ENCODE peak calls at places on chromosomes 13 and 19, in eight cellular contexts. I is lower leg skin, H is uterus, S is heart right ventricle, B is astrocyte of the cerebellum, V is astrocyte, D is cardiac muscle cell, U is OCI-LY7. O is an unnamed sample.

GRCh38 chr19:7293795-7294570 is at the start of gene INSR:
- DNase-seq in V (peak), U (peak), H (peak), S (peak), I (peak), B (peak), D (peak), O (peak)

GRCh38 chr13:113138792-113139551 is 16.4 kb downstream of the F10 start:
- DNase-seq in S (no peak), B (no peak), D (no peak), H (no peak), U (no peak), V (no peak), I (no peak), O (no peak)

GRCh38 chr13:101155920-101156319 is 260.4 kb downstream of the NALCN start:
- DNase-seq in S (no peak), I (no peak), U (no peak), D (no peak), H (no peak), B (no peak), V (no peak), O (no peak)

GRCh38 chr13:32165791-32166190 is 134.2 kb downstream of the FRY start:
- DNase-seq in U (no peak), B (no peak), H (no peak), S (peak), D (no peak), I (no peak), V (no peak), O (no peak)

GRCh38 chr19:36140289-36141038 is 598 bp downstream of the CAPNS1 start:
- DNase-seq in B (no peak), I (no peak), V (peak), H (peak), D (peak), S (peak), U (peak), O (peak)

GRCh38 chr13:45416521-45417125 is 1.6 kb downstream of the SLC25A30 start:
- DNase-seq in D (no peak), I (no peak), U (no peak), V (no peak), H (no peak), B (no peak), S (no peak), O (no peak)

GRCh38 chr13:94711561-94712286 is 621 bp downstream of the SOX21 start:
- DNase-seq in B (no peak), U (no peak), I (no peak), S (no peak), H (no peak), D (no peak), V (peak), O (no peak)

GRCh38 chr19:33275559-33275932 is 26.8 kb downstream of the CEBPA start:
- DNase-seq in U (no peak), B (no peak), S (no peak), I (no peak), V (no peak), D (no peak), H (no peak), O (no peak)

GRCh38 chr19:47226426-47227346 is 4.3 kb downstream of the BBC3 start:
- DNase-seq in D (peak), V (peak), U (peak), H (peak), I (peak), B (no peak), S (peak), O (peak)

GRCh38 chr13:66410314-66410713 is 819.8 kb downstream of the PCDH9 start:
- DNase-seq in I (no peak), D (no peak), S (no peak), H (no peak), B (peak), U (no peak), V (peak), O (no peak)

GRCh38 chr19:56837892-56838679 is 2.4 kb downstream of the PEG3 start:
- DNase-seq in H (peak), V (no peak), D (no peak), U (no peak), B (no peak), I (peak), S (peak), O (no peak)

GRCh38 chr13:78147905-78148304 is 229.3 kb upstream of the EDNRB start:
- DNase-seq in V (peak), D (no peak), I (no peak), H (no peak), S (no peak), U (no peak), B (peak), O (no peak)

GRCh38 chr19:6273701-6274601 is 5.8 kb downstream of the MLLT1 start:
- DNase-seq in D (no peak), H (peak), B (peak), I (peak), S (peak), V (peak), U (no peak), O (no peak)

GRCh38 chr19:39539519-39540332 is at the start of gene EID2:
- DNase-seq in B (peak), D (peak), I (peak), U (peak), S (peak), H (peak), V (peak), O (peak)

DNA sequence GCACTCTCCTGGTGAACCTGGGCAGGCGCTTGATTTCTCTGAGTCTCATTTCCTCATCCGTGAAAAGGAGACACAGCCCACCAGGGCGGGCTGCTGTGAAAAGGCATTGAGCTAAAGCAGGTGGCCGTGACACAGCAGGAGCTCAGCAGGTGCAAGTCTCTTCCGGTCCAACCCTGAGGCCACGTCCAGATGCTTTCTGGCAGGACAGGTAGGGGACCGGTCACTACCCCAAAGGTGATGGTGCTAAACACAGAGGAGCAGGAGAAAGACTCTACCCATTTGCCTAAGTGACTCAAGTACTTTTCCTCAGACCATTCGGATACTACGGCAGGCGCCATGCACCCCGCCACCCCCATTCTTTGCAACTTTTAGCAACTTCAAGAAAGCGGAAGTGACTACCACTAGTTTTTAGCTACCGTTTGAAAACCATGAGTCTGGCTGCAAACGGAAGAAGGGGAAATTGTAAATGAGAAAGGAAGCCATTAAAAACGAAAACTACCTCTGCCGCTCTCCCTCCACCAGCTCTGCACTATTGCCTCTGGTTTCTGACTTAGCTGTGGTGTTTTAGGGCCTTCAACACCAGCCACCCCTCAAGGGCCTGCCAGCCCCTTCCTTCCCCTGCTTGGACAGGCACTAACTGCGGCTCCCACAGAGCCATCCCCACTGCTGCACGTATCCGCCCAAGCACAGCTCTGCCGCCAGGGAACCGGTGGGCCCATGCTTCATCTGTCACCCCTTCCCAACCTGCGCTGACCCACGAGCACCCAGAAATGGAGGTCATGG is 4.8 kb downstream of the PPP6R1 start:
- DNase-seq in U (peak), I (no peak), D (no peak), V (no peak), S (no peak), B (no peak), H (no peak), O (peak)
- H3K4me3 ChIP-seq in U (peak), I (no peak), D (no peak), V (no peak), S (peak), B (no peak), H (no peak), O (peak)

DNA sequence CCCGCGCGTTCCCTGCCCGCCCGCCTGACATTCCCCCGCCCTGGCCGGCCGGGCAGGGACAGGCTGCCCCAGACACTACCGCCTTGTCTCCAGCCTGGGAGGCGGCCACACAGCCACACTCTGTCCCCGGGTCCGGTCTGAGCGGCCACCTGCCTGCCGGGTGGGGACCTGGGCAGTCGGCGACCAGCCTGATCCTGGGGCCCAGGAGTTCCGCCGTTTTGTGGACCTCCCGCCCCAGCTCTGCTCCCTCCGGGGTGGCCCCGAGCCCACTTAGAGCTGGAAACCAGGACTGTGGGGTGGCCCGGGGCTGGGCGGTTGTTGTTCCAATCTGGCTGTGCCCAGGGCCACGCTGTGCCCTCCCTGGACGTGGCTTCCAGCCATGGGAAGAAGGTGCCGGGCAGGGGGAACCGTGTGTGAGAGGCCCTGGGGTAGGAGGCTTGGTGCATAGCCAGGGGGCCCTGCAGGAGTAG is 12.0 kb downstream of the PALM start:
- DNase-seq in S (no peak), B (no peak), H (no peak), V (no peak), I (no peak), U (no peak), D (no peak), O (no peak)
- H3K4me3 ChIP-seq in S (no peak), B (no peak), H (no peak), V (no peak), I (no peak), U (no peak), D (no peak), O (no peak)

GRCh38 chr13:39632994-39633393 is 22.5 kb upstream of the COG6 start:
- DNase-seq in B (no peak), H (no peak), I (no peak), V (no peak), U (no peak), S (no peak), D (no peak), O (no peak)
- H3K4me3 ChIP-seq in B (no peak), H (no peak), I (no peak), V (no peak), U (no peak), S (no peak), D (no peak), O (no peak)

GRCh38 chr19:57974434-57974833 is at the start of gene C19orf18:
- DNase-seq in V (no peak), S (no peak), D (no peak), I (no peak), H (no peak), U (no peak), B (no peak), O (no peak)

DNA sequence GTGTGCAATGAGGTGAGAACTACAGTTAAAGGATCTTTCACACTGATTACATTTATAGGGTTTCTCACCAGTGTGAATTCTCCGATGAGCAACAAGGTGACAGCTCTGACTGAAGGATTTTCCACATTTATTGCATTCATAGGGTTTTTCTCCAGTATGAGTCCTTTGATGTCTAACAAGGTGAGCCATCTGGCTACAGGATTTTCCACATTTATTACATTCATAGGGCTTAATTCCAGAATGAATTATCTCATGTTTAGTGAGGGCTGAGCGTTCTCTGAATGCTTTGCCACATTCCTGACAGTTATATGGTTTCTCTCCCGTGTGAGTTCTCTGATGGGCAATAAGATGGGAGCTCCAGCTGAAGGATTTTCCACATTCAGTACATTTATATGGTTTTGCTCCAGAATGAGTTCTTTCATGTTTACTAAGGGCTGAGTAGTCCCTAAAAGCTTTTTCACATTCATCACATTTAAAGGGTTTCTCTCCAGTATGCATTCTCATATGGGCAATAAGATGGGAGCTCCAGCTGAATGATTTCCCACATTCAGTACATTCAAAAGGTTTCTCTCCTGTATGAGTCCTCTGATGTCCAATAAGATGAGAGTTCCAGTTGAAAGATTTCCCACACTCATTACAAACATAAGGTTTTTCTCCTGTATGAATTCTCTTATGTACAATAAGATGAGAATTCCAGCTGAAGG is 4.4 kb upstream of the C19orf18 start:
- DNase-seq in H (no peak), V (no peak), U (no peak), D (no peak), I (no peak), S (no peak), B (no peak), O (no peak)
- H3K4me3 ChIP-seq in H (no peak), V (no peak), U (no peak), D (no peak), I (no peak), S (no peak), B (no peak), O (no peak)

GRCh38 chr13:81778350-81778749 is 1437.4 kb upstream of the SPRY2 start:
- DNase-seq in S (no peak), I (no peak), D (no peak), U (no peak), H (no peak), V (no peak), B (no peak), O (no peak)

GRCh38 chr13:81779896-81780295 is 1439.0 kb upstream of the SPRY2 start:
- DNase-seq in I (no peak), D (no peak), S (no peak), B (peak), U (no peak), H (no peak), V (no peak), O (no peak)

DNA sequence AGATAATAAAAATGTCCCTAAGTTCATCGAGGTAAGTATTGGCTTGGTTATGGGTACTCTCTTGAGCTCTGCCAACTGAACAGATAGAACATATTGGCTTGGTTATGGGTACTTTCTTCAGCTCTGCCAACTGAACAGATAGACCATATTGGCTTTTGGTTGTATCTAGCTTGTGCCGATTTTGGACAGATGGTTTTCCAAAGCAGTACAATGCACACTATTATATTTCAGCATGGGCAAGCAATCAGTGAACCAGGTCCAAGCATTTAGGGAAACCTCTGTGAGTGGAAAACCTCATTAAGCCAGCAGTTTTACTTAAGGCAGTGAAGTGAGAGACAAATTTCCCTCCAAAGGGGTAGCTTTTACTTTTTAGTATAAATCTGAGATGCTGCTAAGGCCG is 1440.5 kb upstream of the SPRY2 start:
- DNase-seq in D (no peak), I (no peak), S (no peak), U (no peak), B (no peak), V (no peak), H (no peak), O (no peak)
- H3K4me3 ChIP-seq in D (no peak), I (no peak), S (no peak), U (no peak), B (no peak), V (no peak), H (no peak), O (no peak)

GRCh38 chr19:3046621-3047306 is 15.5 kb downstream of the TLE5 start:
- DNase-seq in I (no peak), S (peak), U (no peak), V (no peak), D (peak), B (no peak), H (peak), O (no peak)
- H3K4me3 ChIP-seq in I (no peak), S (peak), U (peak), V (no peak), D (peak), B (no peak), H (peak), O (no peak)

DNA sequence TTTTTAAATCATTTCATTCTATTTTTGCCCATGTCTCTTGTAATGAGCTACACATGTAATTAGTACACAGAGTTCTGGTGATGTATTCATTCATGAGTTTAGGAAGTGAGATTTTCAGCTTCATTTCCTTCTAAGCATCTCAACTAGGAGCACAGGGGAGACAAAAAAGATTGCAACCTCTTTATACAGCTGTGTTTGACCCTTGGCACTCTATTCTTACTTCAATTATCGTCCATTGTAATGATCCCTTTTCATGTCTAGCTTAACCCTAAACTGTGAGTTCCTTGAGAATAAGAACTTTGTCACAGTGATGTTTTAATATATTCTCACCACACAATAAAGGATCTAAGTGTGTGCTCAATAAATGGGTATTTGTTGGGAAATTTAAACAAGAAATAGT is 67.1 kb downstream of the GPC6 start:
- DNase-seq in H (no peak), B (no peak), S (no peak), V (no peak), U (no peak), I (no peak), D (no peak), O (no peak)
- H3K4me3 ChIP-seq in H (no peak), B (no peak), S (no peak), V (no peak), U (no peak), I (no peak), D (no peak), O (no peak)

O was measured in Jurkat, Clone E6-1.